ENCODE peak calls at places on chromosomes 11 and 22, in six cellular contexts. T, N, Q, Y, I and R are unnamed samples.

GRCh38 chr11:86167499-86168161 is 76.9 kb upstream of the EED start:
- DNase-seq in Y (peak), Q (no peak), N (no peak), I (no peak), T (no peak), R (no peak)

GRCh38 chr11:93216511-93217121 is 18.8 kb upstream of the SLC36A4 start:
- DNase-seq in Q (no peak), I (no peak), T (no peak), N (no peak), Y (no peak), R (no peak)

GRCh38 chr11:74262725-74263124 is 48.7 kb downstream of the P4HA3 start:
- DNase-seq in Y (no peak), N (no peak), I (no peak), Q (no peak), T (no peak), R (no peak)

GRCh38 chr11:6414874-6415328 is 4.0 kb downstream of the APBB1 start:
- DNase-seq in N (no peak), T (no peak), Y (no peak), Q (no peak), I (no peak), R (peak)

GRCh38 chr11:13687271-13687670 is 18.8 kb downstream of the FAR1 start:
- DNase-seq in Y (no peak), Q (no peak), T (no peak), N (no peak), I (no peak), R (no peak)

GRCh38 chr11:117823294-117823940 is 1.1 kb downstream of the FXYD2 start:
- DNase-seq in T (no peak), N (no peak), Q (peak), Y (peak), I (no peak), R (peak)

GRCh38 chr22:20464096-20464614 is 26.5 kb upstream of the SCARF2 start:
- DNase-seq in Q (no peak), I (no peak), T (no peak), N (no peak), Y (no peak), R (no peak)

GRCh38 chr11:122803306-122803705 is 35.0 kb upstream of the CRTAM start:
- DNase-seq in Y (no peak), T (no peak), Q (no peak), N (no peak), I (no peak), R (peak)

GRCh38 chr11:27397619-27398412 is 34.8 kb upstream of the CCDC34 start:
- DNase-seq in Y (peak), N (no peak), T (no peak), I (no peak), Q (no peak), R (no peak)

GRCh38 chr22:28442264-28442950 is 237.2 kb downstream of the TTC28 start:
- DNase-seq in Y (peak), T (no peak), N (peak), I (peak), Q (no peak), R (peak)

GRCh38 chr11:119673389-119674336 is 55.3 kb downstream of the NECTIN1 start:
- DNase-seq in Q (no peak), N (no peak), T (peak), I (no peak), Y (no peak), R (peak)

GRCh38 chr22:19691721-19692341 is 22.5 kb upstream of the SEPTIN5 start:
- DNase-seq in Q (peak), Y (peak), T (no peak), I (no peak), N (peak), R (no peak)

DNA sequence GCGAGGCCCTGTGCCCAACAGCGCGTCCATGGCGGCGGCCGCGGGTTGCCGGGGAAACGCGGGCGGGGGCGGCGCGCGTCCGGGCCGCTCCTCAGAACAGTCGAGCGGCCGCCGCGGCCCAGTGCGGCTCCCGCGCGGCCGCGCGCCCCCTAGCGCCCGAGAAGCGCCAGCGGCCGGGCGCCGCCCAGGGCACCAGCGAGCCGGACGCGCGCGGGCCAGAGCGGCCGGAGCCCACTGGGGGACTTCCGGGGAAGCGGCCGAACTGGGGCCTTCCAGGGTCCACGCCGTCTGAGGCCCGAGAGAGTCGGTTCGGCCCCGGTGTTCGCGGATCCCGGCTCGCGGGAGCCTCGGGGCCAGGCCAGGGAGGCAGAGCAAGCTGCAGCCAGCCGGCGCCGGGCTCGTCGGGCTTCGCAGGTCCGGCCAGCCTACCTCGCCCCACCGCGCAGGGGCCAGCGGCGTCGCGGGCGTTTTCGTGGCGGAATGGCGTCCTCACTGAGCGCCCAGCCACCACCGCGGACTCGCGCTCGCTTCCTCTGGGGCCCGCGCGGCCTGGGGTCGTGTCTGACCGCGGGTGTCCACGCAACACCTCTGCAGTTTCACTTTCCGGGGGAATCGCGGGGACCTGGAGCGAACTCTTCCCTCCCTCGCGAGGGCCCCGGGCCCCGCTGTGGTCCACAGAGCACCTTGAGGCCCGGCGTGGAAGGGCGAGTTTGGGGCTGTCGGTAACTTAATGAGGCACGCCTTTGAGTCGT is at the start of gene DENND6B:
- DNase-seq in Q (peak), N (peak), Y (peak), I (peak), T (no peak), R (peak)
- TF ChIP-seq POLR2A in Q (peak), N (peak), Y (peak), I (peak), T (peak), R (peak)

GRCh38 chr11:61961570-61962212 is 5.7 kb downstream of the FTH1 start:
- DNase-seq in Y (no peak), Q (peak), T (no peak), N (no peak), I (peak), R (no peak)
- TF ChIP-seq MYC in Y (no peak), Q (no peak), T (no peak), N (no peak), I (no peak), R (no peak)

GRCh38 chr11:9613830-9614762 is 40.6 kb downstream of the WEE1 start:
- DNase-seq in Q (peak), N (peak), I (peak), Y (peak), T (peak), R (peak)
- TF ChIP-seq POLR2A in Q (peak), N (peak), I (peak), Y (peak), T (peak), R (peak)

GRCh38 chr22:36344106-36344827 is 43.5 kb downstream of the MYH9 start:
- DNase-seq in N (no peak), I (no peak), Y (no peak), Q (no peak), T (no peak), R (no peak)
- TF ChIP-seq MYC in N (no peak), I (no peak), Y (no peak), Q (no peak), T (no peak), R (no peak)

GRCh38 chr22:50574383-50574755 is 3.9 kb downstream of the CPT1B start:
- DNase-seq in T (no peak), Y (no peak), N (no peak), Q (no peak), I (no peak), R (no peak)

GRCh38 chr22:50576806-50577696 is 1.2 kb downstream of the CPT1B start:
- DNase-seq in N (no peak), I (no peak), Y (no peak), T (no peak), Q (no peak), R (no peak)

GRCh38 chr22:50577697-50577986 is 585 bp downstream of the CPT1B start:
- DNase-seq in T (no peak), N (no peak), Q (no peak), I (no peak), Y (no peak), R (no peak)

GRCh38 chr22:50575426-50575941 is 2.7 kb downstream of the CPT1B start:
- DNase-seq in I (no peak), Q (no peak), Y (no peak), T (no peak), N (no peak), R (no peak)

DNA sequence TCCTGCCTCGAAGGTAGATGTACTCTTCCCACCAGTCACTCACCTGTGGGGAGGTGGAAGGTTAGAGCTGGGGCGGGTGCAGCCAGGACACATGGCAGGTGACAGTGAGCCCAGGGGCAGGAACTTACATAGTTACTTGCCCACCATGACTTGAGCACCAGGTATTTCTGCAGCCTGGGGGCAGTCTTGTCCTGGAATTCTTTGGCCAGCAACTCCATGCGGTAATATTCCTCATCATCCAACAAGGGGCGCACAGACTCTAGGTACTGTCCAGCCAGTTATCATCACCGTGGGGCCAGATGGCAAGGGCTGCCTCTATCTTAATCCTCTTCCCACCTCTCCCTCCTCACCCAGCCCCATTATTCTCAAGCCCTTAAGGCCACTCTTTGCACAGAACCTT is 2.2 kb downstream of the CPT1B start:
- DNase-seq in N (peak), T (no peak), I (peak), Q (peak), Y (peak), R (peak)
- TF ChIP-seq POLR2A in N (no peak), T (no peak), I (no peak), Q (no peak), Y (no peak), R (no peak)

DNA sequence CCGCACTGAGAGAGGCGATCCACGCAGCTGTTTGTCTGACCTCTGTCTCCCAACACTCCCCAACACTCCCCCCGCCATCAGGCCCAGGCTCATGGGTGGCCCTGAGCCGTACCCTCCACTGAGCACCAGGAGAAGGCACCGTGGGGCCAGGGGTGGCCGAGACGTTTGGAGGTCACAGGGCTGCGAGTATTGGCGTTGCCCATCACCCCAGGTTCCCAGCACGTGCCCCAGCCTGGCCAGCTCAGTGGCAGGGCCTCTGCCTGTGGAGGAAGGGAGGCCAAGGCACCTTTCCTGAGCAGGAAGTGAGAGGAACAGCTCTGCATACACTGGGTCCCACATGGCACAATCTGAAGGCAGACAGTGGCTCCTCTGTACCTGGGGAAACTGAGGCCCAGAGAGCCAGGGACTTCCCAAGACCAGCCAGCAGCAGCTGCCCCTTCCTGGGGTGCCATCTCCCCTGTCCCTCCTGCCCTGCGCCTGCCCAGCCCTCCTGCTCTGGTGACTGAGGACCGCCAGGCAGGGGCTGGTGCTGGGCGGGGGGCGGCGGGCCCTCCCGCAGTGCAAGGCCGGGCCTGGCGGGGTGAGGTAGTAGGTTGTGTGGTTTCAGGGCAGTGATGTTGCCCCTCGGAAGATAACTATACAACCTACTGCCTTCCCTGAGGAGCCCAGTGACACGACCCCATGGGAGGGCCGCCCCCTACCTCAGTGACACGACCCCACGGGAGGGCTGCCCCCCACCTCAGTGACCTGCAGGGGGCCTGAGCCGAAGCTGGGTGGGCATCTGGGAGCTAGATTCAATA is 37.0 kb upstream of the PPARA start:
- DNase-seq in N (no peak), T (no peak), Q (no peak), Y (no peak), I (no peak), R (no peak)
- TF ChIP-seq MYC in N (no peak), T (no peak), Q (no peak), Y (no peak), I (no peak), R (no peak)

GRCh38 chr11:9574806-9575530 is 1.5 kb downstream of the WEE1 start:
- DNase-seq in Q (peak), Y (peak), T (no peak), I (peak), N (peak), R (peak)
- TF ChIP-seq POLR2A in Q (no peak), Y (peak), T (peak), I (peak), N (peak), R (no peak)

DNA sequence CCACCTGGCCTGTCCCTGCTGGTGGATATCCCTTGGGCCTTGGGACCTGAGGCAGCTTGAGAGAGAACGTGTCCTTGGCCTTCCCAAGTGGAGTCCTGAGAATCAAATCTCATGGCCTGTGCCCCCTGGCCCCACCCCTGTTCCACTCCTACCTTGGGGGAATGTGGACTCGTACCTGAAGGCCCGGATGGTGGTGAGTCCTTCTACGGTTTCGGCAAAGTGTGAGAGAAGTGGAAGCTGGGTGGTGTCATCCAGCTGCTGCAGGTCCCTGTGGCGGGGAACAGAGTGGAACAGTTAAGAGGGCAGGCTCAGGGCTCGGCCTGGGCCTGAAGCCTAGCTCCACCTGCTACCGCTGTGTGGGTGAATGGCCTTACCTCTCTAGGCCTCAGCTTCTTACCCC is 14.0 kb upstream of the KCNJ11 start:
- DNase-seq in I (no peak), T (no peak), Y (no peak), Q (no peak), N (no peak), R (no peak)
- TF ChIP-seq MYC in I (no peak), T (no peak), Y (no peak), Q (no peak), N (no peak), R (no peak)